ENCODE peak calls at places on chromosomes 3 and 15, in seven cellular contexts. One of them, this sample, is unnamed.

GRCh38 chr15:60243769-60244168 is 154.0 kb downstream of the ANXA2 start:
- DNase-seq in IMR-90: no peak
- DNase-seq in neuronal stem cell: no peak
- DNase-seq in trophoblast cell: peak
- DNase-seq in mesenchymal stem cell: no peak
- DNase-seq in mesendoderm: peak
- DNase-seq in H1: no peak
- DNase-seq in this sample: no peak

GRCh38 chr3:53067571-53067970 is 21.7 kb upstream of the SFMBT1 start:
- DNase-seq in IMR-90: no peak
- DNase-seq in neuronal stem cell: no peak
- DNase-seq in trophoblast cell: no peak
- DNase-seq in mesenchymal stem cell: no peak
- DNase-seq in mesendoderm: no peak
- DNase-seq in H1: no peak
- DNase-seq in this sample: no peak

GRCh38 chr3:126523745-126524428 is at the start of gene CHST13:
- DNase-seq in IMR-90: peak
- DNase-seq in neuronal stem cell: peak
- DNase-seq in trophoblast cell: peak
- DNase-seq in mesenchymal stem cell: peak
- DNase-seq in mesendoderm: peak
- DNase-seq in H1: no peak
- DNase-seq in this sample: peak

GRCh38 chr3:50444213-50444612 is 59.2 kb downstream of the CACNA2D2 start:
- DNase-seq in IMR-90: no peak
- DNase-seq in neuronal stem cell: no peak
- DNase-seq in trophoblast cell: no peak
- DNase-seq in mesenchymal stem cell: no peak
- DNase-seq in mesendoderm: no peak
- DNase-seq in H1: no peak
- DNase-seq in this sample: no peak

GRCh38 chr3:172384836-172385235 is 63.4 kb downstream of the GHSR start:
- DNase-seq in IMR-90: no peak
- DNase-seq in neuronal stem cell: no peak
- DNase-seq in trophoblast cell: no peak
- DNase-seq in mesenchymal stem cell: peak
- DNase-seq in mesendoderm: no peak
- DNase-seq in H1: no peak
- DNase-seq in this sample: no peak

GRCh38 chr3:132435911-132436425 is 18.7 kb downstream of the DNAJC13 start:
- DNase-seq in IMR-90: no peak
- DNase-seq in neuronal stem cell: no peak
- DNase-seq in trophoblast cell: no peak
- DNase-seq in mesenchymal stem cell: peak
- DNase-seq in mesendoderm: no peak
- DNase-seq in H1: no peak
- DNase-seq in this sample: no peak

GRCh38 chr3:106728315-106728821 is 648.9 kb upstream of the CCDC54 start:
- DNase-seq in IMR-90: peak
- DNase-seq in neuronal stem cell: no peak
- DNase-seq in trophoblast cell: peak
- DNase-seq in mesenchymal stem cell: peak
- DNase-seq in mesendoderm: no peak
- DNase-seq in H1: no peak
- DNase-seq in this sample: no peak

GRCh38 chr15:75542386-75542797 is 36.7 kb downstream of the PTPN9 start:
- DNase-seq in IMR-90: no peak
- DNase-seq in neuronal stem cell: no peak
- DNase-seq in trophoblast cell: no peak
- DNase-seq in mesenchymal stem cell: peak
- DNase-seq in mesendoderm: peak
- DNase-seq in H1: no peak
- DNase-seq in this sample: no peak

GRCh38 chr15:55884223-55884622 is 109.2 kb downstream of the NEDD4 start:
- DNase-seq in IMR-90: peak
- DNase-seq in neuronal stem cell: no peak
- DNase-seq in trophoblast cell: no peak
- DNase-seq in mesenchymal stem cell: no peak
- DNase-seq in mesendoderm: no peak
- DNase-seq in H1: no peak
- DNase-seq in this sample: no peak

GRCh38 chr15:59185725-59186124 is 20.9 kb upstream of the LDHAL6B start:
- DNase-seq in IMR-90: no peak
- DNase-seq in neuronal stem cell: no peak
- DNase-seq in trophoblast cell: no peak
- DNase-seq in mesenchymal stem cell: no peak
- DNase-seq in mesendoderm: peak
- DNase-seq in H1: no peak
- DNase-seq in this sample: no peak

GRCh38 chr3:52836991-52837390 is 2.2 kb upstream of the MUSTN1 start:
- DNase-seq in IMR-90: no peak
- DNase-seq in neuronal stem cell: no peak
- DNase-seq in trophoblast cell: no peak
- DNase-seq in mesenchymal stem cell: no peak
- DNase-seq in mesendoderm: no peak
- DNase-seq in H1: no peak
- DNase-seq in this sample: no peak

GRCh38 chr3:21484323-21485154 is 266.5 kb downstream of the ZNF385D start:
- DNase-seq in IMR-90: peak
- DNase-seq in neuronal stem cell: peak
- DNase-seq in trophoblast cell: peak
- DNase-seq in mesenchymal stem cell: peak
- DNase-seq in mesendoderm: peak
- DNase-seq in H1: peak
- DNase-seq in this sample: peak

GRCh38 chr3:35737934-35738706 is 98.8 kb downstream of the ARPP21 start:
- DNase-seq in IMR-90: no peak
- DNase-seq in neuronal stem cell: no peak
- DNase-seq in trophoblast cell: no peak
- DNase-seq in mesenchymal stem cell: no peak
- DNase-seq in mesendoderm: no peak
- DNase-seq in H1: no peak
- DNase-seq in this sample: no peak

GRCh38 chr3:35737080-35737479 is 97.8 kb downstream of the ARPP21 start:
- DNase-seq in IMR-90: no peak
- DNase-seq in neuronal stem cell: no peak
- DNase-seq in trophoblast cell: no peak
- DNase-seq in mesenchymal stem cell: no peak
- DNase-seq in mesendoderm: no peak
- DNase-seq in H1: no peak
- DNase-seq in this sample: peak

GRCh38 chr3:35739181-35739809 is 100.0 kb downstream of the ARPP21 start:
- DNase-seq in IMR-90: no peak
- DNase-seq in neuronal stem cell: no peak
- DNase-seq in trophoblast cell: no peak
- DNase-seq in mesenchymal stem cell: no peak
- DNase-seq in mesendoderm: peak
- DNase-seq in H1: no peak
- DNase-seq in this sample: peak

GRCh38 chr3:35739964-35740527 is 100.7 kb downstream of the ARPP21 start:
- DNase-seq in IMR-90: no peak
- DNase-seq in neuronal stem cell: no peak
- DNase-seq in trophoblast cell: no peak
- DNase-seq in mesenchymal stem cell: no peak
- DNase-seq in mesendoderm: peak
- DNase-seq in H1: no peak
- DNase-seq in this sample: no peak

DNA sequence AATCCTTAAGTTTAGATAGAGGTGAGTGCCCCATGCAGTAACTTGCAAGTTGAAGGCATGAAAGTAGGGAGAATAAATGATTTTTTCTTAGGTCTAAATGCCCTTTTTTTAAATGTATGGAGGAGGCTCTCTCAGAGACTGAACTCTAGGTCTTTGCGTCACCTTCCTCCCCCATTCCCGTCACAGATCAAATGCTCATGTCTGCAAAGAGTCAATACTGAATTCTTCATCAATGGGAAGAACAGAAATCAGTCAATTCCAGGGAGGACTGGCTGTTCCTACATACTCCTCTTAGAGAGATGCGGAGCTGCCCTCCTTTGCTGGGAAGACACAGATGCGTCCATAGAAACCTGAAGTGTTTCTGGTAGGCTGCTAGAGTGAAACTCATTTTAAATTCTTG is 98.2 kb downstream of the ARPP21 start:
- DNase-seq in IMR-90: no peak
- DNase-seq in neuronal stem cell: no peak
- DNase-seq in trophoblast cell: no peak
- DNase-seq in mesenchymal stem cell: no peak
- DNase-seq in mesendoderm: no peak
- DNase-seq in H1: no peak
- DNase-seq in this sample: no peak
- H2BK5ac ChIP-seq in IMR-90: no peak
- H2BK5ac ChIP-seq in neuronal stem cell: no peak
- H2BK5ac ChIP-seq in trophoblast cell: no peak
- H2BK5ac ChIP-seq in mesenchymal stem cell: no peak
- H2BK5ac ChIP-seq in mesendoderm: no peak
- H2BK5ac ChIP-seq in H1: no peak
- H2BK5ac ChIP-seq in this sample: no peak

DNA sequence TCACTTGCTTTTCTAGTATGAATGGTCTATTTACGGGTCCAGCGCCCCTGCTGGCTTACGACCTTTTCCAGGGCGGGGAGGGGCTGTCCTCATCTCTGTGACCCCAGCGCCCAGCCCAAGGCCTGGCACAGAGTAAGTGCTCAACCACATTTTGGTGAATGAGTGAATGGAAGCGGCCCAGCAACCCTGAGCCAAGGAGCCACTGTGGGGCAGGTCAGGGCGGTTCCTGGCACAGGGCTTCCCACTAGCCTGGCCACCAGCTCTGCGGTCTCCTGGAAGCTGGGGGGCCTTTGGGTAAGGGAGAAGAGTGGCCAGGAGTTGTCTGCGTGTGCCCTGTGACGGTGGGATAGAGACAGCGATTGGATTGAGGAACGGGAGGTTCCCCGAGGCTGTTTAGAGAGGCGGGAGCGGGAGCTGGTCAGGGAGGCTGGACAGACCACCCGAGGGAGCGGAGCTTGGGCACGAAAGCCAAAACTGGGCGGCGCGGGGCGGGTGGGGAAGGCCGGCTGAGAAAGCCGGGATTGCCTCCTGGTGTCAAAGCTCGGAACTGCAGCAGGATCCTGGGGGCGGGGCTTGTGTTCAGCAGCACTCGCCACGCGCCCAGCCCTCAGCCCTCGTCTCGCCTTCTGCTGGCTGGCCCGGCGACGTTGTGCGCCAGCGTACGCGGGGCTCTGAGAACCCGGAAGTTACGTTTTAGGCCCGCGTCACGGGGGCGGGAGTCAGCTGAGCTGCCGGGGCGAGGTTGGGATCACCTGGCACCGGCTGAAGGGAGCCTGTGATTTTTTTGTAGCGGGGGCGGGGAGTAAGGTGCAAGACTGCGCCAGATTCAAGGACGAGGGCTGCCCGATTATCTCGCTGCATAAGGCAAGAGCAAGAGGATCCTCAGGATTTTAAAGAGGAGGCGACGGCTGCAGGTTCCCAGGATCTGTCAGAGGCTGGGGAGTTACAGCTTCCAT is at the start of gene VPS18:
- DNase-seq in IMR-90: peak
- DNase-seq in neuronal stem cell: peak
- DNase-seq in trophoblast cell: peak
- DNase-seq in mesenchymal stem cell: peak
- DNase-seq in mesendoderm: peak
- DNase-seq in H1: peak
- DNase-seq in this sample: peak
- H2BK5ac ChIP-seq in IMR-90: peak
- H2BK5ac ChIP-seq in neuronal stem cell: peak
- H2BK5ac ChIP-seq in trophoblast cell: peak
- H2BK5ac ChIP-seq in mesenchymal stem cell: peak
- H2BK5ac ChIP-seq in mesendoderm: no peak
- H2BK5ac ChIP-seq in H1: peak
- H2BK5ac ChIP-seq in this sample: no peak

GRCh38 chr15:43183270-43183669 is 1.9 kb upstream of the CCNDBP1 start:
- DNase-seq in IMR-90: no peak
- DNase-seq in neuronal stem cell: no peak
- DNase-seq in trophoblast cell: no peak
- DNase-seq in mesenchymal stem cell: no peak
- DNase-seq in mesendoderm: no peak
- DNase-seq in H1: no peak
- DNase-seq in this sample: no peak

GRCh38 chr15:43187544-43188155 is 2.4 kb downstream of the CCNDBP1 start:
- DNase-seq in IMR-90: peak
- DNase-seq in neuronal stem cell: no peak
- DNase-seq in trophoblast cell: peak
- DNase-seq in mesenchymal stem cell: peak
- DNase-seq in mesendoderm: peak
- DNase-seq in H1: no peak
- DNase-seq in this sample: no peak

GRCh38 chr15:43184407-43185160 is 619 bp upstream of the CCNDBP1 start:
- DNase-seq in IMR-90: no peak
- DNase-seq in neuronal stem cell: no peak
- DNase-seq in trophoblast cell: no peak
- DNase-seq in mesenchymal stem cell: no peak
- DNase-seq in mesendoderm: no peak
- DNase-seq in H1: no peak
- DNase-seq in this sample: no peak

GRCh38 chr15:43186003-43186353 is 775 bp downstream of the CCNDBP1 start:
- DNase-seq in IMR-90: no peak
- DNase-seq in neuronal stem cell: no peak
- DNase-seq in trophoblast cell: no peak
- DNase-seq in mesenchymal stem cell: no peak
- DNase-seq in mesendoderm: no peak
- DNase-seq in H1: no peak
- DNase-seq in this sample: no peak

DNA sequence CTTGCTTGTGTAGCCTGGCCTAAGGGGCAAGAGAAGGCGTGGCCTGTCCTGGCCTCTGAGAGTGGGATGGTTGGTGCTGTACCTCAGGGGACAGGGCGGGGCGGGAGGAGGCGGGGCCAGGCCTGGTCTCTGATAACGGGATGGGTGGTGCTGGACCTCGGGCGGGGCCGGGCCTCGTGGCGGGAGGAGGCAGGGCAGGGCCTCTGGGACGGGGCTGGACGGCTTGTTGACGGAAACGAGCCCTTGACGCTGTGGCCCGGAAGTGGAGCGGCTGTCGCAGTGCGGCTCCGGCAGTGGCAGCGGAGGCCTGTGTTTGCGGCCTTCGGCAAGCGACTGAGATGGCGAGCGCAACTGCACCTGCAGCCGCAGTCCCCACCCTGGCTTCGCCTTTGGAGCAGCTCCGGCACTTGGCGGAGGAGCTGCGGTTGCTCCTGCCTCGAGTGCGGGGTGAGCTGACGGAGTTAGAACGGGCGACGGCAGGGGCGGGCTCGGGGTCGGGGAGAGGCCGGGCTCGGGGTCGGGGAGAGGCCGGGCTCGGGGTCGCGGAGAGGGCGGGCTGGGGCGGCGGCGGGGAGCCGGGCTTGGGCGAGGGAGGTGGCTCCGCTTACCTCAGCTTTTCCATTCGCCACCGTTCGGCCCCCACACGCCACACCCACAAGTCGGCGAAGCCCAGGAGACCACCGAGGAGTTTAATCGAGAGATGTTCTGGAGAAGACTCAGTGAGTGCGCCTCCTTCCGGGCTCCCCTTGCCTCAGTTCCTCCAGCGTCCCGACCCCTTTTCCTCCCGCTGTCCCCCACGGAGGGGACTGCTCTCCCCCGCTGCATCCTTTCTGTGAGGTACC is at the start of gene CCNDBP1:
- DNase-seq in IMR-90: peak
- DNase-seq in neuronal stem cell: peak
- DNase-seq in trophoblast cell: peak
- DNase-seq in mesenchymal stem cell: peak
- DNase-seq in mesendoderm: peak
- DNase-seq in H1: peak
- DNase-seq in this sample: peak
- H2BK5ac ChIP-seq in IMR-90: peak
- H2BK5ac ChIP-seq in neuronal stem cell: no peak
- H2BK5ac ChIP-seq in trophoblast cell: no peak
- H2BK5ac ChIP-seq in mesenchymal stem cell: no peak
- H2BK5ac ChIP-seq in mesendoderm: no peak
- H2BK5ac ChIP-seq in H1: peak
- H2BK5ac ChIP-seq in this sample: no peak

GRCh38 chr3:15243822-15244482 is 37.9 kb downstream of the CAPN7 start:
- DNase-seq in IMR-90: no peak
- DNase-seq in neuronal stem cell: no peak
- DNase-seq in trophoblast cell: no peak
- DNase-seq in mesenchymal stem cell: no peak
- DNase-seq in mesendoderm: no peak
- DNase-seq in H1: no peak
- DNase-seq in this sample: no peak
- H2BK5ac ChIP-seq in IMR-90: no peak
- H2BK5ac ChIP-seq in neuronal stem cell: no peak
- H2BK5ac ChIP-seq in trophoblast cell: no peak
- H2BK5ac ChIP-seq in mesenchymal stem cell: no peak
- H2BK5ac ChIP-seq in mesendoderm: no peak
- H2BK5ac ChIP-seq in H1: no peak
- H2BK5ac ChIP-seq in this sample: no peak